ENCODE peak calls at places on chromosomes 6 and 20, in four cellular contexts. P is GM13976, Y is HFF-Myc, S is T47D. U is an unnamed sample.

GRCh38 chr6:109321752-109322151 is 60.5 kb downstream of the CD164 start:
- DNase-seq in P (no peak), Y (no peak), S (no peak), U (no peak)

GRCh38 chr6:108805611-108806181 is 42.5 kb upstream of the ARMC2 start:
- DNase-seq in Y (no peak), S (no peak), P (no peak), U (no peak)

GRCh38 chr6:53984163-53984562 is 127.1 kb upstream of the MLIP start:
- DNase-seq in P (no peak), S (no peak), Y (peak), U (peak)

GRCh38 chr6:152634773-152635172 is 2.4 kb downstream of the SYNE1 start:
- DNase-seq in Y (no peak), S (no peak), P (no peak), U (no peak)

GRCh38 chr6:33417127-33417902 is 592 bp downstream of the CUTA start:
- DNase-seq in Y (no peak), P (no peak), S (no peak), U (peak)

GRCh38 chr6:128276311-128276710 is 244.1 kb downstream of the PTPRK start:
- DNase-seq in P (no peak), Y (peak), S (no peak), U (no peak)

GRCh38 chr20:47330933-47331708 is 25.4 kb downstream of the ZMYND8 start:
- DNase-seq in S (no peak), Y (peak), P (no peak), U (peak)

GRCh38 chr6:89789980-89790379 is 29.6 kb downstream of the MDN1 start:
- DNase-seq in S (no peak), P (no peak), Y (no peak), U (no peak)

GRCh38 chr20:22341508-22341907 is 242.9 kb downstream of the FOXA2 start:
- DNase-seq in Y (no peak), S (no peak), P (no peak), U (no peak)

GRCh38 chr20:44730441-44730840 is 15.2 kb upstream of the KCNK15 start:
- DNase-seq in Y (peak), P (no peak), S (no peak), U (no peak)

GRCh38 chr6:144547409-144547808 is 262.3 kb downstream of the UTRN start:
- DNase-seq in Y (no peak), S (no peak), P (no peak), U (no peak)

GRCh38 chr20:20034486-20034885 is 17.3 kb downstream of the NAA20 start:
- DNase-seq in P (no peak), S (no peak), Y (no peak), U (no peak)

GRCh38 chr6:123594776-123595175 is 42.0 kb downstream of the TRDN start:
- DNase-seq in Y (no peak), S (no peak), P (no peak), U (no peak)

GRCh38 chr20:9161308-9161707 is 92.4 kb downstream of the PLCB4 start:
- DNase-seq in Y (no peak), P (no peak), S (no peak), U (no peak)

GRCh38 chr6:7270320-7271204 is 42.4 kb downstream of the SSR1 start:
- DNase-seq in P (no peak), S (no peak), Y (no peak), U (no peak)

GRCh38 chr20:32820698-32821378 is 1.1 kb downstream of the MAPRE1 start:
- DNase-seq in Y (no peak), P (no peak), S (no peak), U (no peak)

GRCh38 chr6:9502991-9503761 is 911.7 kb downstream of the TFAP2A start:
- DNase-seq in S (no peak), Y (no peak), P (no peak), U (peak)

GRCh38 chr20:33733654-33734576 is 2.1 kb downstream of the ZNF341 start:
- DNase-seq in S (peak), P (no peak), Y (no peak), U (peak)

GRCh38 chr6:158589371-158589770 is 29.5 kb downstream of the TMEM181 start:
- DNase-seq in Y (no peak), S (no peak), P (no peak), U (no peak)

GRCh38 chr6:154236646-154237236 is 119.9 kb downstream of the IPCEF1 start:
- DNase-seq in P (no peak), Y (no peak), S (no peak), U (no peak)

GRCh38 chr20:10790013-10790412 is 116.2 kb upstream of the JAG1 start:
- DNase-seq in S (no peak), P (no peak), Y (no peak), U (no peak)

GRCh38 chr6:16868968-16869367 is 107.7 kb upstream of the ATXN1 start:
- DNase-seq in Y (no peak), P (no peak), S (no peak), U (no peak)

GRCh38 chr6:165811512-165811911 is 148.5 kb upstream of the PDE10A start:
- DNase-seq in S (no peak), Y (no peak), P (no peak), U (no peak)

GRCh38 chr20:21936720-21937380 is 231.4 kb downstream of the PAX1 start:
- DNase-seq in Y (no peak), S (no peak), P (no peak), U (no peak)

GRCh38 chr20:12966468-12967085 is 42.2 kb upstream of the SPTLC3 start:
- DNase-seq in P (no peak), Y (peak), S (no peak), U (peak)

GRCh38 chr20:41032243-41032642 is 3.6 kb downstream of the TOP1 start:
- DNase-seq in Y (no peak), S (no peak), P (no peak), U (no peak)

GRCh38 chr6:147177286-147177685 is 26.9 kb upstream of the STXBP5 start:
- DNase-seq in Y (no peak), P (no peak), S (no peak), U (no peak)

GRCh38 chr6:107075951-107076381 is 39.3 kb downstream of the BEND3 start:
- DNase-seq in S (peak), Y (no peak), P (peak), U (peak)

U was measured in AG20443.